ENCODE peak calls at places on chromosomes 5 and 9, in four cellular contexts. N, B, U and A are unnamed samples.

GRCh38 chr9:115289757-115290208 is 171.8 kb upstream of the TNC start:
- DNase-seq in N (no peak), B (no peak), U (peak), A (no peak)

GRCh38 chr5:145775411-145775810 is 59.7 kb downstream of the PRELID2 start:
- DNase-seq in N (no peak), B (no peak), U (no peak), A (no peak)

GRCh38 chr9:100440071-100440470 is 13.1 kb downstream of the MSANTD3 start:
- DNase-seq in N (peak), B (no peak), U (peak), A (no peak)

GRCh38 chr5:29276371-29276770 is 1917.1 kb upstream of the CDH6 start:
- DNase-seq in N (no peak), B (no peak), U (no peak), A (no peak)

GRCh38 chr5:132996307-132996706 is 30.0 kb downstream of the ZCCHC10 start:
- DNase-seq in N (no peak), B (no peak), U (no peak), A (no peak)

GRCh38 chr5:1412163-1412562 is 33.1 kb downstream of the SLC6A3 start:
- DNase-seq in N (peak), B (peak), U (no peak), A (peak)

GRCh38 chr9:104093162-104093561 is 947 bp upstream of the SMC2 start:
- DNase-seq in N (no peak), B (no peak), U (peak), A (no peak)

GRCh38 chr5:91754990-91755389 is 371.9 kb upstream of the ARRDC3 start:
- DNase-seq in N (no peak), B (no peak), U (no peak), A (no peak)

GRCh38 chr5:131794596-131794995 is 2.2 kb downstream of the FNIP1 start:
- DNase-seq in N (no peak), B (no peak), U (no peak), A (no peak)

GRCh38 chr5:16606628-16607027 is 10.2 kb downstream of the RETREG1 start:
- DNase-seq in N (no peak), B (no peak), U (no peak), A (no peak)

GRCh38 chr9:136373300-136374182 is at the start of gene CARD9:
- DNase-seq in N (no peak), B (peak), U (no peak), A (peak)

GRCh38 chr5:163585206-163585605 is 79.8 kb downstream of the MAT2B start:
- DNase-seq in N (no peak), B (no peak), U (peak), A (no peak)